ENCODE peak calls at places on chromosomes 11 and 22, in nine cellular contexts. T is heart right ventricle, U is adrenal gland, L is PC-9, P is tibial artery, Y is WERI-Rb-1, Q is kidney epithelial cell, M is AG04449, S is GM23338. F is an unnamed sample.

GRCh38 chr11:69977951-69978350 is 100.2 kb upstream of the ANO1 start:
- DNase-seq in T (no peak), U (no peak), L (no peak), P (no peak), Y (no peak), Q (no peak), M (no peak), S (no peak), F (no peak)

GRCh38 chr22:41963453-41964105 is 5.7 kb upstream of the SEPTIN3 start:
- DNase-seq in T (no peak), U (no peak), L (no peak), P (no peak), Y (peak), Q (no peak), M (no peak), S (no peak), F (peak)

GRCh38 chr11:102144357-102145342 is 34.4 kb downstream of the YAP1 start:
- DNase-seq in T (no peak), U (peak), L (no peak), P (peak), Y (no peak), Q (no peak), M (no peak), S (no peak), F (peak)

GRCh38 chr22:31244044-31244942 is 32.2 kb downstream of the LIMK2 start:
- DNase-seq in T (no peak), U (no peak), L (peak), P (no peak), Y (no peak), Q (peak), M (peak), S (peak), F (peak)

GRCh38 chr11:94128746-94129504 is at the start of gene PANX1:
- DNase-seq in T (peak), U (peak), L (peak), P (peak), Y (peak), Q (peak), M (no peak), S (peak), F (peak)

GRCh38 chr11:129709801-129710398 is 105.7 kb upstream of the TMEM45B start:
- DNase-seq in T (no peak), U (peak), L (no peak), P (peak), Y (no peak), Q (no peak), M (no peak), S (no peak), F (no peak)

GRCh38 chr11:77559686-77560425 is 29.9 kb upstream of the AQP11 start:
- DNase-seq in T (no peak), U (peak), L (no peak), P (no peak), Y (no peak), Q (peak), M (peak), S (no peak), F (peak)

GRCh38 chr11:83287631-83288030 is 1.5 kb upstream of the CCDC90B start:
- DNase-seq in T (no peak), U (no peak), L (no peak), P (no peak), Y (no peak), Q (no peak), M (no peak), S (no peak), F (no peak)

GRCh38 chr11:128716661-128717210 is 22.9 kb downstream of the FLI1 start:
- DNase-seq in T (no peak), U (no peak), L (peak), P (peak), Y (no peak), Q (no peak), M (no peak), S (peak), F (peak)

GRCh38 chr22:30426395-30427353 is 1.1 kb downstream of the MTFP1 start:
- DNase-seq in T (peak), U (peak), L (peak), P (peak), Y (peak), Q (peak), M (no peak), S (peak), F (peak)

GRCh38 chr11:396511-396947 is 2.5 kb downstream of the PKP3 start:
- DNase-seq in T (no peak), U (no peak), L (no peak), P (no peak), Y (peak), Q (no peak), M (no peak), S (peak), F (peak)

GRCh38 chr22:48410536-48410935 is 1417.1 kb downstream of the BRD1 start:
- DNase-seq in T (no peak), U (no peak), L (no peak), P (no peak), Y (no peak), Q (no peak), M (no peak), S (no peak), F (no peak)

GRCh38 chr11:133928628-133929059 is 28.1 kb downstream of the IGSF9B start:
- DNase-seq in T (no peak), U (no peak), L (no peak), P (no peak), Y (peak), Q (no peak), M (no peak), S (peak), F (peak)

GRCh38 chr11:31397239-31397834 is 27.7 kb downstream of the DNAJC24 start:
- DNase-seq in T (no peak), U (no peak), L (no peak), P (no peak), Y (no peak), Q (no peak), M (no peak), S (peak), F (peak)

GRCh38 chr11:62612366-62613274 is at the start of the genes EML3 and ROM1:
- DNase-seq in T (peak), U (peak), L (peak), P (peak), Y (peak), Q (no peak), M (no peak), S (peak), F (peak)

GRCh38 chr11:61860054-61860903 is 31.1 kb downstream of the FADS3 start:
- DNase-seq in T (peak), U (peak), L (peak), P (no peak), Y (no peak), Q (no peak), M (no peak), S (no peak), F (peak)

GRCh38 chr22:46605117-46605516 is 15.1 kb upstream of the GRAMD4 start:
- DNase-seq in T (no peak), U (no peak), L (no peak), P (no peak), Y (no peak), Q (no peak), M (no peak), S (no peak), F (no peak)

GRCh38 chr22:30079952-30080533 is at the start of gene HORMAD2:
- DNase-seq in T (peak), U (no peak), L (peak), P (no peak), Y (no peak), Q (peak), M (no peak), S (peak), F (no peak)

GRCh38 chr22:21009638-21010425 is 5.1 kb upstream of the P2RX6 start:
- DNase-seq in T (no peak), U (no peak), L (peak), P (no peak), Y (no peak), Q (peak), M (no peak), S (peak), F (peak)

GRCh38 chr11:70743941-70744351 is 345.6 kb downstream of the CTTN start:
- DNase-seq in T (no peak), U (no peak), L (no peak), P (no peak), Y (no peak), Q (no peak), M (no peak), S (no peak), F (no peak)

GRCh38 chr22:46023558-46023981 is 46.6 kb upstream of the WNT7B start:
- DNase-seq in T (no peak), U (peak), L (no peak), P (no peak), Y (no peak), Q (peak), M (no peak), S (no peak), F (no peak)

GRCh38 chr22:27786253-27786898 is 15.2 kb downstream of the MN1 start:
- DNase-seq in T (no peak), U (no peak), L (no peak), P (peak), Y (no peak), Q (no peak), M (no peak), S (no peak), F (no peak)

GRCh38 chr11:5369793-5370192 is 13.8 kb upstream of the OR51M1 start:
- DNase-seq in T (no peak), U (no peak), L (no peak), P (no peak), Y (no peak), Q (no peak), M (peak), S (peak), F (peak)
- TF ChIP-seq CTCF in T (peak), U (no peak), L (no peak), P (no peak), Y (no peak), Q (peak), M (peak), S (peak), F (peak)

GRCh38 chr22:49848690-49849160 is 4.9 kb upstream of the ZBED4 start:
- DNase-seq in T (no peak), U (no peak), L (no peak), P (no peak), Y (no peak), Q (no peak), M (no peak), S (no peak), F (no peak)
- H3K4me3 ChIP-seq in T (peak), U (no peak), L (no peak), P (peak), Y (no peak), Q (peak), M (peak), S (peak), F (peak)

DNA sequence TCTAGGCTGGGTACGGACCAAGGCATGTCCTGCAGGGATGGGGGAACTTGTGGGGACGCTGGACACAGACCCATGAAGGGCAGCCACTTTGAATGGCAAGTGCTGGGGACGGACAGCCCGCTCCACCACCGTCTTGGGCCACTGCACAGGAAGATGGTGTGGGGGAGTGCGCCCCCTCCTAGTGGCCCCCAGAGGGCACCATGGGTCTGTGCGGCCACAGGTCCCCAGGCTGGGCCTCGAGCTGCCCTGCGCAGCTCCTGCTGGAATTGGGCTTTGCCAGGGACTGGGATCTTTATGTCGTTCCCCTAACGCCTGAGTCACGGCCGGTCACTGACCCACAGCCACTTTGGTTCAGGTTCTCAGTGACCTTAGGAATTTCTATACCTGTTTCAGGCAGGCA is 44.4 kb downstream of the NAT10 start:
- DNase-seq in T (no peak), U (no peak), L (peak), P (no peak), Y (peak), Q (no peak), M (no peak), S (peak), F (peak)
- TF ChIP-seq CTCF in T (peak), U (no peak), L (peak), P (peak), Y (peak), Q (peak), M (peak), S (peak), F (peak)

GRCh38 chr11:109851780-109852390 is 241.3 kb upstream of the ZC3H12C start:
- DNase-seq in T (no peak), U (no peak), L (no peak), P (no peak), Y (no peak), Q (no peak), M (no peak), S (no peak), F (no peak)

GRCh38 chr11:109856958-109857357 is 236.2 kb upstream of the ZC3H12C start:
- DNase-seq in T (no peak), U (no peak), L (no peak), P (no peak), Y (no peak), Q (no peak), M (no peak), S (no peak), F (no peak)

GRCh38 chr11:109857637-109858036 is 235.6 kb upstream of the ZC3H12C start:
- DNase-seq in T (no peak), U (no peak), L (no peak), P (no peak), Y (no peak), Q (no peak), M (no peak), S (no peak), F (no peak)

GRCh38 chr11:109853156-109853776 is 239.9 kb upstream of the ZC3H12C start:
- DNase-seq in T (no peak), U (no peak), L (peak), P (no peak), Y (peak), Q (peak), M (peak), S (peak), F (peak)

DNA sequence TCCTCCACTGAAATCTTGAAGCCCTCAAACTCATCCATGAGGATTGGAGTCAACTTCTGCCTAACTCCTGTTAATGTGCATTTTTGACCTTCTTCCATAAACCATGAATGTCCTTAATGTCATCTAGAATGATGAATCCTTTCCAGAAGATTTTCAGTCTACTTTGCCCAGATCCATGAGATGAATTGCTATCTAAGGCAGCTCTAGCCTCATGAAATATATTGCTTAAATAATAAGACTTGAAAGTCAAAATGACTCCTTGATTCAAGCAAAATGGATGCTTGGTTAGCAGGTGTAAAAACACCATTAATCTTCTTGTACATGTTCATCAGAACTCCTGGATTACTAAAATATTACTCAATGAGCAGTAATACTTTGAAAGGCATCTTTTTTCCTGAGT is 238.5 kb upstream of the ZC3H12C start:
- DNase-seq in T (no peak), U (no peak), L (no peak), P (no peak), Y (no peak), Q (no peak), M (no peak), S (no peak), F (no peak)
- H3K4me3 ChIP-seq in T (no peak), U (no peak), L (no peak), P (no peak), Y (no peak), Q (no peak), M (no peak), S (no peak), F (no peak)

GRCh38 chr11:92340839-92341238 is 116.2 kb downstream of the FAT3 start:
- DNase-seq in T (no peak), U (no peak), L (no peak), P (no peak), Y (peak), Q (no peak), M (no peak), S (peak), F (peak)
- TF ChIP-seq CTCF in T (peak), U (no peak), L (peak), P (no peak), Y (peak), Q (peak), M (peak), S (peak), F (no peak)

GRCh38 chr22:17104336-17104935 is 16.7 kb downstream of the TMEM121B start:
- DNase-seq in T (no peak), U (no peak), L (no peak), P (no peak), Y (no peak), Q (no peak), M (no peak), S (no peak), F (no peak)
- H3K4me3 ChIP-seq in T (no peak), U (no peak), L (no peak), P (no peak), Y (no peak), Q (no peak), M (no peak), S (no peak), F (no peak)

GRCh38 chr11:107921997-107922396 is 6.3 kb upstream of the RAB39A start:
- DNase-seq in T (no peak), U (no peak), L (no peak), P (no peak), Y (no peak), Q (no peak), M (no peak), S (no peak), F (no peak)

GRCh38 chr11:107915229-107915628 is 13.0 kb upstream of the RAB39A start:
- DNase-seq in T (no peak), U (no peak), L (no peak), P (no peak), Y (no peak), Q (no peak), M (no peak), S (no peak), F (no peak)

GRCh38 chr11:107916671-107917241 is 11.5 kb upstream of the RAB39A start:
- DNase-seq in T (no peak), U (no peak), L (peak), P (no peak), Y (peak), Q (no peak), M (no peak), S (peak), F (peak)
- TF ChIP-seq CTCF in T (peak), U (no peak), L (peak), P (no peak), Y (peak), Q (peak), M (peak), S (peak), F (peak)

F was measured in fibroblast of the aortic adventitia.